ENCODE peak calls at places on chromosomes 2 and 18, in four cellular contexts. L, E, N and T are unnamed samples.

GRCh38 chr2:123993728-123994323 is 31.3 kb upstream of the CNTNAP5 start:
- DNase-seq in N (peak; percentile 70), E (peak; percentile 79), L (peak; percentile 44), T (no peak)

GRCh38 chr2:152200562-152201465 is 25.3 kb upstream of the STAM2 start:
- DNase-seq in N (peak; percentile 100), L (no peak), E (no peak), T (no peak)

GRCh38 chr2:159903404-159904126 is 105.6 kb upstream of the CD302 start:
- DNase-seq in E (no peak), N (no peak), L (peak; percentile 54), T (peak; percentile 70)

GRCh38 chr2:231387904-231388724 is 7.4 kb upstream of the B3GNT7 start:
- DNase-seq in L (no peak), N (peak; percentile 90), E (no peak), T (no peak)

GRCh38 chr18:3402962-3403585 is 46.9 kb upstream of the TGIF1 start:
- DNase-seq in N (no peak), L (no peak), E (peak; percentile 58), T (peak; percentile 2)

GRCh38 chr18:944440-944839 is 39.8 kb downstream of the ADCYAP1 start:
- DNase-seq in L (no peak), N (peak; percentile 86), E (no peak), T (no peak)

GRCh38 chr2:11962707-11963358 is 216.4 kb downstream of the LPIN1 start:
- DNase-seq in E (no peak), L (no peak), N (no peak), T (no peak)

GRCh38 chr2:167181134-167181533 is 292.9 kb downstream of the XIRP2 start:
- DNase-seq in L (no peak), E (no peak), N (peak; percentile 90), T (no peak)

GRCh38 chr18:44818148-44818547 is 137.5 kb downstream of the SETBP1 start:
- DNase-seq in E (no peak), L (no peak), N (no peak), T (no peak)

GRCh38 chr2:230164139-230164538 is 55.6 kb downstream of the SP110 start:
- DNase-seq in L (no peak), E (no peak), N (no peak), T (no peak)

GRCh38 chr2:140246957-140247356 is 1466.8 kb upstream of the NXPH2 start:
- DNase-seq in N (no peak), L (no peak), E (no peak), T (no peak)

GRCh38 chr2:236317938-236318396 is 53.8 kb upstream of the ASB18 start:
- DNase-seq in L (no peak), E (no peak), N (peak; percentile 12), T (no peak)

GRCh38 chr2:166433457-166433856 is 57.7 kb upstream of the SCN9A start:
- DNase-seq in E (no peak), L (no peak), N (no peak), T (no peak)

GRCh38 chr2:18991177-18992168 is 366.9 kb downstream of the OSR1 start:
- DNase-seq in E (no peak), N (peak; percentile 94), L (peak; percentile 95), T (no peak)

GRCh38 chr2:22812065-22812680 is 572.8 kb upstream of the KLHL29 start:
- DNase-seq in E (no peak), L (no peak), N (no peak), T (no peak)

GRCh38 chr18:24427484-24427883 is 1.0 kb downstream of the IMPACT start:
- DNase-seq in N (peak; percentile 11), E (peak; percentile 60), L (no peak), T (no peak)

GRCh38 chr2:157691695-157692094 is 63.0 kb upstream of the ACVR1C start:
- DNase-seq in E (no peak), L (no peak), N (peak; percentile 11), T (no peak)

GRCh38 chr2:46002947-46003346 is 294.3 kb upstream of the EPAS1 start:
- DNase-seq in N (no peak), L (no peak), E (no peak), T (no peak)

GRCh38 chr2:85886141-85886540 is 2.6 kb downstream of the ST3GAL5 start:
- DNase-seq in L (no peak), E (no peak), N (no peak), T (no peak)

GRCh38 chr2:213147550-213147949 is 3.9 kb downstream of the IKZF2 start:
- DNase-seq in N (no peak), L (no peak), E (no peak), T (no peak)

GRCh38 chr18:12393998-12394397 is 13.7 kb upstream of the PRELID3A start:
- DNase-seq in E (no peak), L (no peak), N (peak; percentile 96), T (no peak)

GRCh38 chr18:58670561-58671121 is 624 bp upstream of the MALT1 start:
- DNase-seq in L (no peak), E (no peak), N (peak; percentile 20), T (no peak)

GRCh38 chr2:7012141-7012809 is 95.1 kb downstream of the RNF144A start:
- DNase-seq in N (peak; percentile 81), E (no peak), L (no peak), T (no peak)

GRCh38 chr18:55416791-55417190 is 171.2 kb downstream of the TCF4 start:
- DNase-seq in N (no peak), E (no peak), L (no peak), T (no peak)

GRCh38 chr2:177753682-177754475 is 318.7 kb downstream of the PDE11A start:
- DNase-seq in L (no peak), E (peak; percentile 84), N (no peak), T (peak; percentile 29)

GRCh38 chr2:235669983-235670962 is 176.4 kb downstream of the AGAP1 start:
- DNase-seq in N (peak; percentile 64), E (no peak), L (no peak), T (no peak)

GRCh38 chr2:48145845-48146452 is 239.7 kb upstream of the FBXO11 start:
- DNase-seq in N (no peak), E (no peak), L (no peak), T (no peak)

GRCh38 chr18:23578067-23578705 is 8.1 kb downstream of the NPC1 start:
- DNase-seq in E (no peak), N (no peak), L (no peak), T (no peak)

GRCh38 chr18:77071711-77072292 is 60.8 kb downstream of the MBP start:
- DNase-seq in L (no peak), E (peak; percentile 45), N (peak; percentile 86), T (peak; percentile 69)

GRCh38 chr2:104904889-104905288 is 51.0 kb downstream of the POU3F3 start:
- DNase-seq in N (no peak), L (no peak), E (no peak), T (no peak)

GRCh38 chr2:213078686-213079085 is 72.7 kb downstream of the IKZF2 start:
- DNase-seq in E (no peak), L (no peak), N (no peak), T (no peak)

GRCh38 chr2:190986221-190986953 is 27.6 kb downstream of the STAT1 start:
- DNase-seq in N (no peak), E (no peak), L (peak; percentile 67), T (no peak)

GRCh38 chr2:72263043-72263780 is 115.5 kb upstream of the CYP26B1 start:
- DNase-seq in N (peak; percentile 61), E (no peak), L (no peak), T (no peak)

GRCh38 chr2:55137024-55137958 is 87.0 kb upstream of the RTN4 start:
- DNase-seq in L (no peak), E (no peak), N (no peak), T (no peak)

GRCh38 chr2:217684431-217685254 is 318.2 kb downstream of the TNS1 start:
- DNase-seq in L (no peak), N (no peak), E (no peak), T (no peak)

GRCh38 chr18:78625895-78626294 is 353.7 kb upstream of the SALL3 start:
- DNase-seq in N (no peak), L (no peak), E (peak; percentile 69), T (no peak)

GRCh38 chr18:34709631-34710429 is at the start of gene DTNA:
- DNase-seq in N (peak; percentile 26), L (no peak), E (peak; percentile 43), T (no peak)

GRCh38 chr18:13984080-13984479 is 68.7 kb upstream of the MC2R start:
- DNase-seq in N (no peak), L (no peak), E (peak; percentile 16), T (no peak)
- H3K27ac ChIP-seq in N (no peak overlapping the region), L (no peak overlapping the region), E (no peak overlapping the region), T (no peak overlapping the region)

DNA sequence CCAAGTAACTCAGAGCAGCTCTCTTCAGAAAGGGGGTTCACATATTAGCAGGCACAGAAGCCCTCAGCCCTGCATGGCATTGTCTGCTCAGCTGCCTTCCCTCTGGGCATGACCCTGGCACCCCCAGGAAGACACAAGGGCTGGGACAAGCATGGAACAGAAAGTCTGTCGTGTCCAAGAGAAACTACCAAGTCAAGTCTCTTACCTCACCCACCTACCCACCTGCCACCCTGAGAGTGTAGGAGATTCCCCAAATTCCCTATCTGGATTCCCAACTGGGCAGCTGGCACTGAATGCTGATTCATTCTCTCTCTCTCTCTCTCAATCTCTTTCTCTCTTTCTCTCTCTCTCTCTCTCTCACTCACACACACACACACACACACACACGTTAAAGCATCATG is 21.6 kb downstream of the SMAD7 start:
- DNase-seq in L (no peak), E (no peak), N (no peak), T (no peak)
- H3K4me1 ChIP-seq in L (peaks cover 96% of the 10 kb centered on the region), E (peaks cover 61% of the 10 kb centered on the region), N (no peaks in the 10 kb centered on the region), T (peaks cover 65% of the 10 kb centered on the region)

DNA sequence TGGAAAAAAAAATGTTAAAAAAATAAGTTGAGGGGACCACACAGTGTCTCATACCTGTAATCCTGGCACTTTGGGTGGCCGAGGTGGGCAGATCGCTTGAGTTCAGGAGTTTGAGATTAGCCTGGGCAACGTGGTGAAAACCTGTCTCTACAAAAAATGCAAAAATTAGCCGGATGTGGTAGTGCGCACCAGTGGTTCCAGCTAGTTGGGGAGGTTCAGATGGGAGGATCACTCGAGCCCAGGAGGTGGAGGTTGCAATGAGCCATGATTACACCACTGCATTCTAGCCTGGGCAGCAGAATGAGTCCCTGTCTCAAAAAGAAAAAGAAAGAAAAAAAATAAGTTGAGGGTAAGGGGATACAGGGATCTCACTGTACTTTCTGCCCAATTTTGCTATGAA is 6.1 kb upstream of the KYNU start:
- DNase-seq in E (peak; percentile 61), L (no peak), N (no peak), T (no peak)
- H3K27ac ChIP-seq in E (no peak overlapping the region), L (no peak overlapping the region), N (no peak overlapping the region), T (no peak overlapping the region)

DNA sequence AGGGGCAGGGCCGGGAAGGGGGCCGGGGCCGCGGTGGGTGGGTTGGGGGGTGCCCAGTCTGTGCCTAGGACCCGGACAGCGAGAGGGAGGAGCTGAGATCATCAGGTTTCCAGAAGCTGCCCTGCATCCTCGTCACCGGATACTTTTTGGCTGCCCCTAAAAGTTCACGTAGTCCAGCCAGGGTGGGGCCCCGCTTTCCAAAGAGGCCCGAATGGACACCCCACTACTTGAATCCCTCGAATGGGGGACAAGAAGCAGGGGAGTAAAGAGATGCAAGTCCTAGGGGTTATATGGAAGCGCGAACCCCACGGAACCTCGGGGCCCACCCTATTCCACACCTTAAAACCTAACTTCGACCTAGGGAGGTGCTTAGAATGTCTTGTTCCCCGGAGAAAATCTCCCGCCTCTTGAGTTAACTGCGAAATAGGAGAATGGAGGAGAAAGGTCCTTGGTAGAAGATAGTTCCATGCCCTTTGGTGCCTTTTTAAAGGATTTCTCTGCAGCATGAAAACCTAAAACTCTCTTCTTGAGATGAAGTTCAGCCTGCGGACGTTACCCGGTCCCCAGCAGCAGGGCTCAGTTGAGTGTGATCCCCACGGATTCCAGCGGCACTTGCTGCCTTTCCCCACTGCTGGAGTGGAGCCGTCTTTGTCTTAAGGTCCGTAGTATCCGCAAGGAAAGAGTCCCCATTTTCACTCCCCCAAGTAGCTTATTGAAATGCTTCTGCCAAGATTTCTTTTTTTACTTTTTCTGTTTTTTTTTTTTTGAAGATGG is 2.1 kb upstream of the RNF152 start:
- DNase-seq in L (no peak), E (no peak), N (no peak), T (no peak)
- H3K4me1 ChIP-seq in L (peaks cover 43% of the 10 kb centered on the region), E (peaks cover 3% of the 10 kb centered on the region), N (peaks cover 12% of the 10 kb centered on the region), T (peaks cover 5% of the 10 kb centered on the region)